ENCODE peak calls at places on chromosome 12, in seven cellular contexts. G is NCI-H2081, S is heart left ventricle, H is fibroblast of pulmonary artery, M is LNCaP clone FGC, R is natural killer cell, X is posterior cingulate gyrus. C is an unnamed sample.

GRCh38 chr12:101491325-101491724 is 16.2 kb downstream of the SPIC start:
- DNase-seq in G (no peak), S (no peak), H (no peak), M (no peak), R (no peak), X (no peak), C (no peak)

GRCh38 chr12:99281277-99281676 is 366.3 kb upstream of the GARIN6 start:
- DNase-seq in G (no peak), S (no peak), H (no peak), M (no peak), R (no peak), X (no peak), C (no peak)

GRCh38 chr12:105705765-105706164 is 375.3 kb downstream of the C12orf75 start:
- DNase-seq in G (peak; percentile 47), S (no peak), H (peak; percentile 86), M (peak; percentile 11), R (no peak), X (peak; percentile 81), C (no peak)

GRCh38 chr12:127628655-127629054 is 638.3 kb upstream of the TMEM132C start:
- DNase-seq in G (no peak), S (no peak), H (no peak), M (no peak), R (no peak), X (no peak), C (no peak)

GRCh38 chr12:66107451-66107915 is 23.1 kb downstream of the LLPH start:
- DNase-seq in G (peak; percentile 79), S (no peak), H (peak; percentile 98), M (peak; percentile 62), R (peak; percentile 21), X (peak; percentile 49), C (no peak)

GRCh38 chr12:580813-581212 is 82.4 kb downstream of the NINJ2 start:
- DNase-seq in G (no peak), S (no peak), H (no peak), M (no peak), R (no peak), X (no peak), C (no peak)

GRCh38 chr12:26238341-26239126 is 43.2 kb downstream of the SSPN start:
- DNase-seq in G (no peak), S (peak; percentile 48), H (no peak), M (no peak), R (no peak), X (no peak), C (no peak)

GRCh38 chr12:12891646-12892355 is 439 bp downstream of the GPRC5A start:
- DNase-seq in G (no peak), S (no peak), H (no peak), M (no peak), R (no peak), X (no peak), C (no peak)

GRCh38 chr12:132190834-132191500 is 46.7 kb downstream of the NOC4L start:
- DNase-seq in G (no peak), S (no peak), H (no peak), M (no peak), R (no peak), X (no peak), C (peak; percentile 45)

GRCh38 chr12:54579696-54580333 is 8.6 kb downstream of the PPP1R1A start:
- DNase-seq in G (peak; percentile 45), S (peak; percentile 90), H (peak; percentile 77), M (peak; percentile 19), R (peak; percentile 76), X (peak; percentile 97), C (peak; percentile 87)

GRCh38 chr12:48997719-48998496 is 1.3 kb downstream of the DDN start:
- DNase-seq in G (no peak), S (peak; percentile 69), H (no peak), M (no peak), R (no peak), X (no peak), C (no peak)

GRCh38 chr12:54373619-54374554 is 9.6 kb upstream of the GPR84 start:
- DNase-seq in G (no peak), S (no peak), H (no peak), M (no peak), R (no peak), X (peak; percentile 63), C (no peak)

GRCh38 chr12:67747869-67748760 is 99.6 kb downstream of the DYRK2 start:
- DNase-seq in G (no peak), S (no peak), H (peak; percentile 51), M (no peak), R (no peak), X (no peak), C (no peak)

GRCh38 chr12:57540998-57541397 is 6.0 kb downstream of the DCTN2 start:
- DNase-seq in G (no peak), S (no peak), H (no peak), M (no peak), R (no peak), X (no peak), C (no peak)

GRCh38 chr12:64566882-64567517 is 43.3 kb upstream of the RASSF3 start:
- DNase-seq in G (no peak), S (no peak), H (no peak), M (no peak), R (no peak), X (no peak), C (no peak)

GRCh38 chr12:80195143-80195726 is 95.9 kb downstream of the OTOGL start:
- DNase-seq in G (peak; percentile 38), S (no peak), H (peak; percentile 80), M (peak; percentile 34), R (no peak), X (no peak), C (no peak)

GRCh38 chr12:80643961-80644360 is 63.5 kb upstream of the MYF6 start:
- DNase-seq in G (no peak), S (no peak), H (no peak), M (no peak), R (no peak), X (no peak), C (no peak)

GRCh38 chr12:51905507-51906438 is 1.5 kb upstream of the ACVRL1 start:
- DNase-seq in G (no peak), S (peak; percentile 81), H (peak; percentile 85), M (no peak), R (no peak), X (peak; percentile 60), C (peak; percentile 90)

GRCh38 chr12:91618281-91618680 is 435.7 kb upstream of the DCN start:
- DNase-seq in G (no peak), S (no peak), H (no peak), M (peak; percentile 85), R (no peak), X (no peak), C (no peak)

GRCh38 chr12:53757095-53757770 is 5.5 kb upstream of the CISTR start:
- DNase-seq in G (peak; percentile 68), S (peak; percentile 86), H (peak; percentile 70), M (no peak), R (peak; percentile 84), X (peak; percentile 96), C (peak; percentile 88)

GRCh38 chr12:87254371-87255030 is 774.7 kb downstream of the C12orf50 start:
- DNase-seq in G (no peak), S (no peak), H (no peak), M (no peak), R (no peak), X (no peak), C (no peak)

GRCh38 chr12:108858399-108859074 is 1.2 kb upstream of the SSH1 start:
- DNase-seq in G (no peak), S (no peak), H (no peak), M (no peak), R (no peak), X (no peak), C (no peak)

GRCh38 chr12:100858658-100859057 is 64.1 kb downstream of the ANO4 start:
- DNase-seq in G (no peak), S (no peak), H (peak; percentile 29), M (no peak), R (no peak), X (no peak), C (no peak)

GRCh38 chr12:120940799-120941198 is 36.6 kb upstream of the SPPL3 start:
- DNase-seq in G (no peak), S (no peak), H (peak; percentile 7), M (no peak), R (no peak), X (no peak), C (no peak)

GRCh38 chr12:112149596-112149995 is 24.2 kb downstream of the TRAFD1 start:
- DNase-seq in G (no peak), S (no peak), H (no peak), M (no peak), R (no peak), X (no peak), C (no peak)

GRCh38 chr12:32765906-32766305 is 10.2 kb upstream of the YARS2 start:
- DNase-seq in G (no peak), S (no peak), H (no peak), M (no peak), R (no peak), X (no peak), C (no peak)

C was measured in Right ventricle myocardium inferior.